ENCODE peak calls at places on chromosomes 1 and 21, in six cellular contexts. T is colonic mucosa, N is A549, E is coronary artery, P is lung, Q is endothelial cell. A is an unnamed sample.

GRCh38 chr1:178619104-178619503 is 105.9 kb upstream of the RALGPS2 start:
- DNase-seq in E (no peak), Q (no peak), N (no peak), P (no peak), T (no peak), A (no peak)

GRCh38 chr1:64844609-64845008 is 99.7 kb downstream of the RAVER2 start:
- DNase-seq in P (no peak), E (no peak), N (no peak), Q (no peak), T (no peak), A (no peak)

GRCh38 chr1:111483166-111483565 is 9.4 kb downstream of the C1orf162 start:
- DNase-seq in E (no peak), P (no peak), Q (no peak), T (no peak), N (no peak), A (no peak)

GRCh38 chr1:224175615-224176014 is 7.4 kb upstream of the DEGS1 start:
- DNase-seq in P (no peak), N (no peak), E (no peak), Q (peak; percentile 66), T (no peak), A (no peak)

GRCh38 chr1:41321277-41321676 is 40.0 kb upstream of the FOXO6 start:
- DNase-seq in E (no peak), P (no peak), T (no peak), N (no peak), Q (no peak), A (no peak)

GRCh38 chr1:117671781-117672501 is 66.1 kb downstream of the TENT5C start:
- DNase-seq in Q (peak; percentile 42), E (peak; percentile 79), N (no peak), T (peak; percentile 69), P (peak; percentile 43), A (peak; percentile 22)

GRCh38 chr21:44708213-44708865 is 3.0 kb downstream of the TSPEAR start:
- DNase-seq in N (no peak), T (peak; percentile 13), P (no peak), Q (no peak), E (peak; percentile 47), A (no peak)

GRCh38 chr21:45551816-45552695 is 9.8 kb upstream of the SLC19A1 start:
- DNase-seq in E (no peak), T (no peak), P (no peak), N (no peak), Q (no peak), A (no peak)

GRCh38 chr1:52588535-52588934 is 13.6 kb upstream of the GPX7 start:
- DNase-seq in T (no peak), N (no peak), Q (no peak), E (no peak), P (no peak), A (no peak)

GRCh38 chr1:236024655-236025054 is 40.2 kb downstream of the NID1 start:
- DNase-seq in Q (no peak), N (no peak), E (no peak), P (no peak), T (no peak), A (no peak)

GRCh38 chr1:3746784-3747521 is 5.3 kb upstream of the CCDC27 start:
- DNase-seq in T (peak; percentile 93), P (peak; percentile 93), E (peak; percentile 89), N (peak; percentile 74), Q (peak; percentile 91), A (peak; percentile 81)

GRCh38 chr1:99268021-99268420 is 3.7 kb downstream of the PLPPR4 start:
- DNase-seq in Q (no peak), T (no peak), N (no peak), P (no peak), E (no peak), A (no peak)

GRCh38 chr1:3132685-3133084 is 63.7 kb downstream of the PRDM16 start:
- DNase-seq in P (no peak), N (no peak), Q (no peak), E (no peak), T (peak; percentile 24), A (no peak)

GRCh38 chr1:89035080-89035479 is 12.4 kb upstream of the GBP3 start:
- DNase-seq in P (no peak), E (no peak), N (no peak), Q (no peak), T (no peak), A (no peak)

GRCh38 chr1:172902861-172903381 is 147.8 kb downstream of the TNFSF18 start:
- DNase-seq in E (no peak), Q (no peak), T (no peak), P (no peak), N (no peak), A (peak; percentile 41)

GRCh38 chr1:238647877-238648276 is 738.5 kb upstream of the CHRM3 start:
- DNase-seq in Q (no peak), P (no peak), N (peak; percentile 7), T (no peak), E (no peak), A (peak; percentile 95)

GRCh38 chr1:13749543-13750307 is 49.7 kb downstream of the PRDM2 start:
- DNase-seq in P (peak; percentile 60), E (peak; percentile 80), Q (peak; percentile 57), N (peak; percentile 12), T (no peak), A (peak; percentile 36)

GRCh38 chr1:31238986-31239613 is 587 bp downstream of the NKAIN1 start:
- DNase-seq in N (no peak), Q (peak; percentile 22), E (no peak), T (peak; percentile 27), P (no peak), A (no peak)

GRCh38 chr1:243254233-243254926 is 701 bp downstream of the CEP170 start:
- DNase-seq in P (peak; percentile 73), N (peak; percentile 71), Q (peak; percentile 54), T (peak; percentile 69), E (peak; percentile 86), A (peak; percentile 92)
- TF ChIP-seq CTCF in P (no peak), N (no peak), Q (no peak), T (no peak), E (no peak), A (no peak)

GRCh38 chr1:175221548-175222175 is 29.1 kb upstream of the KIAA0040 start:
- DNase-seq in N (no peak), T (peak; percentile 38), E (no peak), Q (peak; percentile 37), P (no peak), A (peak; percentile 91)

GRCh38 chr1:175220853-175221547 is 28.4 kb upstream of the KIAA0040 start:
- DNase-seq in Q (no peak), N (no peak), T (no peak), P (no peak), E (no peak), A (peak; percentile 42)

GRCh38 chr1:175222296-175222938 is 29.8 kb upstream of the KIAA0040 start:
- DNase-seq in N (no peak), P (no peak), T (no peak), Q (no peak), E (no peak), A (peak; percentile 50)

GRCh38 chr1:175219774-175220173 is 27.2 kb upstream of the KIAA0040 start:
- DNase-seq in P (no peak), E (no peak), Q (no peak), N (no peak), T (no peak), A (no peak)

GRCh38 chr1:175225805-175226129 is 33.2 kb upstream of the KIAA0040 start:
- DNase-seq in Q (no peak), P (no peak), E (no peak), T (no peak), N (no peak), A (no peak)
- TF ChIP-seq CTCF in Q (peak; percentile 41), P (no peak), E (no peak), T (no peak), N (no peak), A (no peak)

DNA sequence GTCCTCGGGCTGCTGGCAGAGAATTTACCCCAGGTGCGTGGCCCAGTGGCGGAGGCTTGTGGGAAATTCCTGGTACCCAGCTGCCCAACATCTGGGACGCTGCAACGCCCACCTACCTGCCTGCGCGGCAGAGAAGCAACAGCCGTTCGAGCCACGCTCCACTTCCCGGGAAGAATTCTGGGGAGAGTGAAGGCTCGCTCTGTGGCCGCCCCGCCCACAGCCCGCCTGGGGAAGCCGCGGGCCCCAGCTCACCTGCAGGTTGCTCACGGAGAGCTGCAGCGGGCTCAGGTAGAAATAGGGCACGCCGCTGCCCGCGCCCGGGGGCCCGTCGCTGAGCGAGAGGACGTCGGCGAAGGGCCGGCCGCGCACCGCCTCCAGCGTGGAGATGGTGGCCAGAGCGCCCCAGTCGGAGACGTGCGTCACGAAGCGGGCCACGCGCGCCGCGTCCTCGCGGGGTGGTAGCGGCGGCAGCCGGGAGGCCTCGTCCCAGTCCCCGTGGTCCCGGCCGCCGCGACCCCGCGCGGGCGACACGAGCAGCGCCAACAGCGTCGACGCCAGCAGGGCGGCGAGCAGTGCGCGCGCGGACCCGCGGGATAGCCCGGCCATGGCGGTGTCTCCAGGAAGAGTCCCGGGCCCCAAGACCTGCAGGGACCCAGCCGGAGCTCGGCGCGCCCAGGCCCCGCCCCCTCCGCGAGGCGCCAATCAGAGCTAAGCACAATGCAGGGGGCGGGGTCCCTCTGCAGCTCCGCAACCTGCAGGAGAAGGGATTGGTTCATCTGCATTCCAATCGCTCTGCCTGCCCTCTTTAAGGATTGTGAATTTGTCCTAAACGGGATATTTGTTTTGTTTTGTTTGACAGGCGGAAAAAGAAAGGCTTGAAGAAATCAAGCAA is at the start of gene CREG1:
- DNase-seq in P (peak; percentile 94), E (peak; percentile 95), Q (peak; percentile 94), T (peak; percentile 96), N (peak; percentile 96), A (peak; percentile 98)
- TF ChIP-seq CTCF in P (no peak), E (no peak), Q (no peak), T (no peak), N (no peak), A (no peak)

DNA sequence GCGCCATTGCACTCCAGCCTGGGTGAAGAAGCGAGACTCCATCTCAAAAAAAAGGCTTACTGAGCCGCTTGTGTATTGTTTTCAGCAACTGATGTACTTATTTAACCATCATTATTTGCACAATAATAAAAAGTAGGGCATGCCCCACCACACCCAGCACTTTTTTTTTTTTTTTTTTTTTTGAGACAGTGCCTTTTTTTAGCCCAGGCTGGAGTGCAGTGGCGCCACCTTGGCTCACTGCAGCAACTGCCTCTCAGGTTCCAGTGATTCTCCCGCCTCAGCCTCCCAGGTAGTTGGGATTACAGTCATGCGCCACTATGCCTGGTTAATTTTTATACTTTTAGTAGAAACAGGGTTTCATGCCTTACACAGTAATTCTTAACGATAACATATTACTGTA is 12.2 kb upstream of the TRNAU1AP start:
- DNase-seq in P (no peak), Q (no peak), E (no peak), T (no peak), N (no peak), A (peak; percentile 18)
- TF ChIP-seq CTCF in P (no peak), Q (no peak), E (no peak), T (no peak), N (no peak), A (no peak)

GRCh38 chr1:15027515-15027948 is 126.0 kb upstream of the TMEM51 start:
- DNase-seq in N (peak; percentile 64), Q (peak; percentile 85), P (peak; percentile 66), E (peak; percentile 82), T (peak; percentile 82), A (peak; percentile 69)
- TF ChIP-seq CTCF in N (peak; percentile 67), Q (peak; percentile 97), P (peak; percentile 52), E (peak; percentile 80), T (peak; percentile 89), A (peak; percentile 85)

A was measured in MCF 10A.